ENCODE peak calls at places on chromosomes 6 and 20, in eight cellular contexts. One of them, this sample, is unnamed.

GRCh38 chr20:46458891-46459750 is 52.7 kb upstream of the ELMO2 start:
- DNase-seq in naive thymus-derived CD8-positive, alpha-beta T cell: no peak
- DNase-seq in NCI-H2081: no peak
- DNase-seq in mucosa of descending colon: peak; percentile 69
- DNase-seq in DMS 273 treated with DMSO at 0.1 percent for 48 hours: no peak
- DNase-seq in stimulated activated CD8-positive, alpha-beta memory T cell treated with anti-CD3 and anti-CD28 coated beads, Interleukin-15, amount 100 ng/mL, for 4 hours: no peak
- DNase-seq in activated CD8-positive, alpha-beta memory T cell treated with anti-CD3 and anti-CD28 coated beads, Interleukin-2, amount 50 U/mL, for 4 hours: no peak
- DNase-seq in GM04504: no peak
- DNase-seq in this sample: no peak

GRCh38 chr6:34146801-34147592 is 1.1 kb upstream of the GRM4 start:
- DNase-seq in NCI-H2081: no peak
- DNase-seq in activated CD8-positive, alpha-beta memory T cell treated with anti-CD3 and anti-CD28 coated beads, Interleukin-2, amount 50 U/mL, for 4 hours: peak; percentile 5
- DNase-seq in DMS 273 treated with DMSO at 0.1 percent for 48 hours: peak; percentile 22
- DNase-seq in mucosa of descending colon: peak; percentile 10
- DNase-seq in stimulated activated CD8-positive, alpha-beta memory T cell treated with anti-CD3 and anti-CD28 coated beads, Interleukin-15, amount 100 ng/mL, for 4 hours: no peak
- DNase-seq in GM04504: peak; percentile 21
- DNase-seq in naive thymus-derived CD8-positive, alpha-beta T cell: no peak
- DNase-seq in this sample: no peak

GRCh38 chr20:64229537-64230061 is 25.9 kb upstream of the PCMTD2 start:
- DNase-seq in naive thymus-derived CD8-positive, alpha-beta T cell: no peak
- DNase-seq in activated CD8-positive, alpha-beta memory T cell treated with anti-CD3 and anti-CD28 coated beads, Interleukin-2, amount 50 U/mL, for 4 hours: no peak
- DNase-seq in stimulated activated CD8-positive, alpha-beta memory T cell treated with anti-CD3 and anti-CD28 coated beads, Interleukin-15, amount 100 ng/mL, for 4 hours: no peak
- DNase-seq in GM04504: no peak
- DNase-seq in NCI-H2081: peak; percentile 16
- DNase-seq in DMS 273 treated with DMSO at 0.1 percent for 48 hours: no peak
- DNase-seq in mucosa of descending colon: peak; percentile 25
- DNase-seq in this sample: no peak

GRCh38 chr6:160088069-160088773 is 33.4 kb upstream of the SLC22A1 start:
- DNase-seq in activated CD8-positive, alpha-beta memory T cell treated with anti-CD3 and anti-CD28 coated beads, Interleukin-2, amount 50 U/mL, for 4 hours: no peak
- DNase-seq in naive thymus-derived CD8-positive, alpha-beta T cell: no peak
- DNase-seq in mucosa of descending colon: no peak
- DNase-seq in DMS 273 treated with DMSO at 0.1 percent for 48 hours: no peak
- DNase-seq in NCI-H2081: peak; percentile 2
- DNase-seq in stimulated activated CD8-positive, alpha-beta memory T cell treated with anti-CD3 and anti-CD28 coated beads, Interleukin-15, amount 100 ng/mL, for 4 hours: no peak
- DNase-seq in GM04504: peak; percentile 87
- DNase-seq in this sample: peak; percentile 72

GRCh38 chr6:6861346-6861745 is 246.4 kb upstream of the RREB1 start:
- DNase-seq in mucosa of descending colon: no peak
- DNase-seq in GM04504: no peak
- DNase-seq in NCI-H2081: no peak
- DNase-seq in naive thymus-derived CD8-positive, alpha-beta T cell: no peak
- DNase-seq in DMS 273 treated with DMSO at 0.1 percent for 48 hours: no peak
- DNase-seq in activated CD8-positive, alpha-beta memory T cell treated with anti-CD3 and anti-CD28 coated beads, Interleukin-2, amount 50 U/mL, for 4 hours: no peak
- DNase-seq in stimulated activated CD8-positive, alpha-beta memory T cell treated with anti-CD3 and anti-CD28 coated beads, Interleukin-15, amount 100 ng/mL, for 4 hours: no peak
- DNase-seq in this sample: no peak

GRCh38 chr6:126140015-126140414 is 153.7 kb downstream of the TRMT11 start:
- DNase-seq in DMS 273 treated with DMSO at 0.1 percent for 48 hours: no peak
- DNase-seq in GM04504: no peak
- DNase-seq in activated CD8-positive, alpha-beta memory T cell treated with anti-CD3 and anti-CD28 coated beads, Interleukin-2, amount 50 U/mL, for 4 hours: no peak
- DNase-seq in naive thymus-derived CD8-positive, alpha-beta T cell: no peak
- DNase-seq in stimulated activated CD8-positive, alpha-beta memory T cell treated with anti-CD3 and anti-CD28 coated beads, Interleukin-15, amount 100 ng/mL, for 4 hours: no peak
- DNase-seq in NCI-H2081: no peak
- DNase-seq in mucosa of descending colon: no peak
- DNase-seq in this sample: no peak

GRCh38 chr6:56144538-56145324 is 102.6 kb downstream of the COL21A1 start:
- DNase-seq in activated CD8-positive, alpha-beta memory T cell treated with anti-CD3 and anti-CD28 coated beads, Interleukin-2, amount 50 U/mL, for 4 hours: no peak
- DNase-seq in mucosa of descending colon: no peak
- DNase-seq in naive thymus-derived CD8-positive, alpha-beta T cell: no peak
- DNase-seq in NCI-H2081: no peak
- DNase-seq in stimulated activated CD8-positive, alpha-beta memory T cell treated with anti-CD3 and anti-CD28 coated beads, Interleukin-15, amount 100 ng/mL, for 4 hours: no peak
- DNase-seq in DMS 273 treated with DMSO at 0.1 percent for 48 hours: no peak
- DNase-seq in GM04504: peak; percentile 49
- DNase-seq in this sample: peak; percentile 54

GRCh38 chr20:47179267-47179666 is 177.2 kb downstream of the ZMYND8 start:
- DNase-seq in NCI-H2081: no peak
- DNase-seq in mucosa of descending colon: no peak
- DNase-seq in stimulated activated CD8-positive, alpha-beta memory T cell treated with anti-CD3 and anti-CD28 coated beads, Interleukin-15, amount 100 ng/mL, for 4 hours: no peak
- DNase-seq in GM04504: no peak
- DNase-seq in DMS 273 treated with DMSO at 0.1 percent for 48 hours: no peak
- DNase-seq in naive thymus-derived CD8-positive, alpha-beta T cell: no peak
- DNase-seq in activated CD8-positive, alpha-beta memory T cell treated with anti-CD3 and anti-CD28 coated beads, Interleukin-2, amount 50 U/mL, for 4 hours: no peak
- DNase-seq in this sample: no peak

GRCh38 chr20:62352402-62353288 is 14.5 kb downstream of the LAMA5 start:
- DNase-seq in DMS 273 treated with DMSO at 0.1 percent for 48 hours: no peak
- DNase-seq in activated CD8-positive, alpha-beta memory T cell treated with anti-CD3 and anti-CD28 coated beads, Interleukin-2, amount 50 U/mL, for 4 hours: no peak
- DNase-seq in stimulated activated CD8-positive, alpha-beta memory T cell treated with anti-CD3 and anti-CD28 coated beads, Interleukin-15, amount 100 ng/mL, for 4 hours: no peak
- DNase-seq in naive thymus-derived CD8-positive, alpha-beta T cell: no peak
- DNase-seq in mucosa of descending colon: no peak
- DNase-seq in NCI-H2081: peak; percentile 73
- DNase-seq in GM04504: no peak
- DNase-seq in this sample: no peak

GRCh38 chr20:33647603-33648395 is 14.3 kb upstream of the C20orf144 start:
- DNase-seq in DMS 273 treated with DMSO at 0.1 percent for 48 hours: no peak
- DNase-seq in naive thymus-derived CD8-positive, alpha-beta T cell: no peak
- DNase-seq in mucosa of descending colon: no peak
- DNase-seq in NCI-H2081: no peak
- DNase-seq in GM04504: no peak
- DNase-seq in activated CD8-positive, alpha-beta memory T cell treated with anti-CD3 and anti-CD28 coated beads, Interleukin-2, amount 50 U/mL, for 4 hours: no peak
- DNase-seq in stimulated activated CD8-positive, alpha-beta memory T cell treated with anti-CD3 and anti-CD28 coated beads, Interleukin-15, amount 100 ng/mL, for 4 hours: no peak
- DNase-seq in this sample: no peak

GRCh38 chr6:135880066-135880972 is 28.8 kb downstream of the PDE7B start:
- DNase-seq in NCI-H2081: no peak
- DNase-seq in stimulated activated CD8-positive, alpha-beta memory T cell treated with anti-CD3 and anti-CD28 coated beads, Interleukin-15, amount 100 ng/mL, for 4 hours: peak; percentile 27
- DNase-seq in DMS 273 treated with DMSO at 0.1 percent for 48 hours: no peak
- DNase-seq in naive thymus-derived CD8-positive, alpha-beta T cell: peak; percentile 82
- DNase-seq in GM04504: peak; percentile 42
- DNase-seq in activated CD8-positive, alpha-beta memory T cell treated with anti-CD3 and anti-CD28 coated beads, Interleukin-2, amount 50 U/mL, for 4 hours: peak; percentile 35
- DNase-seq in mucosa of descending colon: no peak
- DNase-seq in this sample: peak; percentile 87

GRCh38 chr6:119978274-119978889 is 628.8 kb upstream of the MAN1A1 start:
- DNase-seq in NCI-H2081: no peak
- DNase-seq in mucosa of descending colon: no peak
- DNase-seq in DMS 273 treated with DMSO at 0.1 percent for 48 hours: no peak
- DNase-seq in stimulated activated CD8-positive, alpha-beta memory T cell treated with anti-CD3 and anti-CD28 coated beads, Interleukin-15, amount 100 ng/mL, for 4 hours: no peak
- DNase-seq in naive thymus-derived CD8-positive, alpha-beta T cell: no peak
- DNase-seq in activated CD8-positive, alpha-beta memory T cell treated with anti-CD3 and anti-CD28 coated beads, Interleukin-2, amount 50 U/mL, for 4 hours: no peak
- DNase-seq in GM04504: peak; percentile 2
- DNase-seq in this sample: peak; percentile 40

GRCh38 chr20:973785-974194 is 28.3 kb downstream of the RSPO4 start:
- DNase-seq in GM04504: peak; percentile 52
- DNase-seq in stimulated activated CD8-positive, alpha-beta memory T cell treated with anti-CD3 and anti-CD28 coated beads, Interleukin-15, amount 100 ng/mL, for 4 hours: no peak
- DNase-seq in activated CD8-positive, alpha-beta memory T cell treated with anti-CD3 and anti-CD28 coated beads, Interleukin-2, amount 50 U/mL, for 4 hours: no peak
- DNase-seq in naive thymus-derived CD8-positive, alpha-beta T cell: peak; percentile 10
- DNase-seq in NCI-H2081: peak; percentile 8
- DNase-seq in mucosa of descending colon: no peak
- DNase-seq in DMS 273 treated with DMSO at 0.1 percent for 48 hours: no peak
- DNase-seq in this sample: peak; percentile 32

GRCh38 chr6:41757268-41757667 is 10.1 kb upstream of the PGC start:
- DNase-seq in naive thymus-derived CD8-positive, alpha-beta T cell: no peak
- DNase-seq in GM04504: no peak
- DNase-seq in stimulated activated CD8-positive, alpha-beta memory T cell treated with anti-CD3 and anti-CD28 coated beads, Interleukin-15, amount 100 ng/mL, for 4 hours: no peak
- DNase-seq in NCI-H2081: no peak
- DNase-seq in activated CD8-positive, alpha-beta memory T cell treated with anti-CD3 and anti-CD28 coated beads, Interleukin-2, amount 50 U/mL, for 4 hours: no peak
- DNase-seq in DMS 273 treated with DMSO at 0.1 percent for 48 hours: no peak
- DNase-seq in mucosa of descending colon: no peak
- DNase-seq in this sample: no peak

This sample was measured in mesenchymal stem cell.